ENCODE peak calls at places on chromosomes 6 and 20, in nine cellular contexts. One of them, this sample, is unnamed.

GRCh38 chr20:57882451-57883161 is 172.8 kb upstream of the PMEPA1 start:
- DNase-seq in iPS-NIHi11: no peak
- DNase-seq in HCT116: no peak
- DNase-seq in mesendoderm: peak
- DNase-seq in activated naive CD4-positive, alpha-beta T cell treated with anti-CD3 and anti-CD28 coated beads, Interleukin-2, amount 10 ng/mL, durations not matched to agents 7 days and 5 days: no peak
- DNase-seq in NAMALWA: no peak
- DNase-seq in stimulated activated CD4-positive, alpha-beta T cell treated with anti-CD3 and anti-CD28 coated beads, Interleukin-2, amount 100 ng/mL, for 48 hours: no peak
- DNase-seq in activated T-cell treated with anti-CD3 and anti-CD28 coated beads, Interleukin-2, amount 50 U/mL, for 4 hours: no peak
- DNase-seq in CD8-positive, alpha-beta T cell: no peak
- DNase-seq in this sample: no peak

GRCh38 chr20:62929051-62929538 is 2.8 kb upstream of the DIDO1 start:
- DNase-seq in iPS-NIHi11: peak
- DNase-seq in HCT116: no peak
- DNase-seq in mesendoderm: peak
- DNase-seq in activated naive CD4-positive, alpha-beta T cell treated with anti-CD3 and anti-CD28 coated beads, Interleukin-2, amount 10 ng/mL, durations not matched to agents 7 days and 5 days: peak
- DNase-seq in NAMALWA: no peak
- DNase-seq in stimulated activated CD4-positive, alpha-beta T cell treated with anti-CD3 and anti-CD28 coated beads, Interleukin-2, amount 100 ng/mL, for 48 hours: no peak
- DNase-seq in activated T-cell treated with anti-CD3 and anti-CD28 coated beads, Interleukin-2, amount 50 U/mL, for 4 hours: peak
- DNase-seq in CD8-positive, alpha-beta T cell: peak
- DNase-seq in this sample: no peak

GRCh38 chr20:62252342-62252966 is 14.1 kb downstream of the OSBPL2 start:
- DNase-seq in iPS-NIHi11: no peak
- DNase-seq in HCT116: no peak
- DNase-seq in mesendoderm: no peak
- DNase-seq in activated naive CD4-positive, alpha-beta T cell treated with anti-CD3 and anti-CD28 coated beads, Interleukin-2, amount 10 ng/mL, durations not matched to agents 7 days and 5 days: no peak
- DNase-seq in NAMALWA: no peak
- DNase-seq in stimulated activated CD4-positive, alpha-beta T cell treated with anti-CD3 and anti-CD28 coated beads, Interleukin-2, amount 100 ng/mL, for 48 hours: no peak
- DNase-seq in activated T-cell treated with anti-CD3 and anti-CD28 coated beads, Interleukin-2, amount 50 U/mL, for 4 hours: no peak
- DNase-seq in CD8-positive, alpha-beta T cell: no peak
- DNase-seq in this sample: no peak

GRCh38 chr6:106156863-106157262 is 70.7 kb downstream of the PRDM1 start:
- DNase-seq in iPS-NIHi11: no peak
- DNase-seq in HCT116: no peak
- DNase-seq in mesendoderm: no peak
- DNase-seq in activated naive CD4-positive, alpha-beta T cell treated with anti-CD3 and anti-CD28 coated beads, Interleukin-2, amount 10 ng/mL, durations not matched to agents 7 days and 5 days: no peak
- DNase-seq in NAMALWA: no peak
- DNase-seq in stimulated activated CD4-positive, alpha-beta T cell treated with anti-CD3 and anti-CD28 coated beads, Interleukin-2, amount 100 ng/mL, for 48 hours: no peak
- DNase-seq in activated T-cell treated with anti-CD3 and anti-CD28 coated beads, Interleukin-2, amount 50 U/mL, for 4 hours: no peak
- DNase-seq in CD8-positive, alpha-beta T cell: no peak
- DNase-seq in this sample: no peak

GRCh38 chr6:38099211-38099610 is 279.7 kb downstream of the ZFAND3 start:
- DNase-seq in iPS-NIHi11: no peak
- DNase-seq in HCT116: no peak
- DNase-seq in mesendoderm: no peak
- DNase-seq in activated naive CD4-positive, alpha-beta T cell treated with anti-CD3 and anti-CD28 coated beads, Interleukin-2, amount 10 ng/mL, durations not matched to agents 7 days and 5 days: no peak
- DNase-seq in NAMALWA: no peak
- DNase-seq in stimulated activated CD4-positive, alpha-beta T cell treated with anti-CD3 and anti-CD28 coated beads, Interleukin-2, amount 100 ng/mL, for 48 hours: no peak
- DNase-seq in activated T-cell treated with anti-CD3 and anti-CD28 coated beads, Interleukin-2, amount 50 U/mL, for 4 hours: no peak
- DNase-seq in CD8-positive, alpha-beta T cell: no peak
- DNase-seq in this sample: no peak

GRCh38 chr6:1812034-1812433 is 202.3 kb downstream of the FOXC1 start:
- DNase-seq in iPS-NIHi11: no peak
- DNase-seq in HCT116: no peak
- DNase-seq in mesendoderm: no peak
- DNase-seq in activated naive CD4-positive, alpha-beta T cell treated with anti-CD3 and anti-CD28 coated beads, Interleukin-2, amount 10 ng/mL, durations not matched to agents 7 days and 5 days: no peak
- DNase-seq in NAMALWA: no peak
- DNase-seq in stimulated activated CD4-positive, alpha-beta T cell treated with anti-CD3 and anti-CD28 coated beads, Interleukin-2, amount 100 ng/mL, for 48 hours: no peak
- DNase-seq in activated T-cell treated with anti-CD3 and anti-CD28 coated beads, Interleukin-2, amount 50 U/mL, for 4 hours: no peak
- DNase-seq in CD8-positive, alpha-beta T cell: no peak
- DNase-seq in this sample: no peak

GRCh38 chr6:6749791-6750434 is 161.4 kb downstream of the LY86 start:
- DNase-seq in iPS-NIHi11: peak
- DNase-seq in HCT116: peak
- DNase-seq in mesendoderm: peak
- DNase-seq in activated naive CD4-positive, alpha-beta T cell treated with anti-CD3 and anti-CD28 coated beads, Interleukin-2, amount 10 ng/mL, durations not matched to agents 7 days and 5 days: peak
- DNase-seq in NAMALWA: no peak
- DNase-seq in stimulated activated CD4-positive, alpha-beta T cell treated with anti-CD3 and anti-CD28 coated beads, Interleukin-2, amount 100 ng/mL, for 48 hours: peak
- DNase-seq in activated T-cell treated with anti-CD3 and anti-CD28 coated beads, Interleukin-2, amount 50 U/mL, for 4 hours: peak
- DNase-seq in CD8-positive, alpha-beta T cell: no peak
- DNase-seq in this sample: no peak

GRCh38 chr6:20875369-20875963 is 341.2 kb downstream of the CDKAL1 start:
- DNase-seq in iPS-NIHi11: no peak
- DNase-seq in HCT116: no peak
- DNase-seq in mesendoderm: no peak
- DNase-seq in activated naive CD4-positive, alpha-beta T cell treated with anti-CD3 and anti-CD28 coated beads, Interleukin-2, amount 10 ng/mL, durations not matched to agents 7 days and 5 days: no peak
- DNase-seq in NAMALWA: peak
- DNase-seq in stimulated activated CD4-positive, alpha-beta T cell treated with anti-CD3 and anti-CD28 coated beads, Interleukin-2, amount 100 ng/mL, for 48 hours: no peak
- DNase-seq in activated T-cell treated with anti-CD3 and anti-CD28 coated beads, Interleukin-2, amount 50 U/mL, for 4 hours: no peak
- DNase-seq in CD8-positive, alpha-beta T cell: no peak
- DNase-seq in this sample: no peak

GRCh38 chr6:31907158-31907813 is 5.4 kb upstream of the ZBTB12 start:
- DNase-seq in iPS-NIHi11: no peak
- DNase-seq in HCT116: no peak
- DNase-seq in mesendoderm: no peak
- DNase-seq in activated naive CD4-positive, alpha-beta T cell treated with anti-CD3 and anti-CD28 coated beads, Interleukin-2, amount 10 ng/mL, durations not matched to agents 7 days and 5 days: no peak
- DNase-seq in NAMALWA: peak
- DNase-seq in stimulated activated CD4-positive, alpha-beta T cell treated with anti-CD3 and anti-CD28 coated beads, Interleukin-2, amount 100 ng/mL, for 48 hours: no peak
- DNase-seq in activated T-cell treated with anti-CD3 and anti-CD28 coated beads, Interleukin-2, amount 50 U/mL, for 4 hours: no peak
- DNase-seq in CD8-positive, alpha-beta T cell: no peak
- DNase-seq in this sample: no peak

GRCh38 chr20:10708342-10709185 is 34.8 kb upstream of the JAG1 start:
- DNase-seq in iPS-NIHi11: no peak
- DNase-seq in HCT116: no peak
- DNase-seq in mesendoderm: no peak
- DNase-seq in activated naive CD4-positive, alpha-beta T cell treated with anti-CD3 and anti-CD28 coated beads, Interleukin-2, amount 10 ng/mL, durations not matched to agents 7 days and 5 days: no peak
- DNase-seq in NAMALWA: no peak
- DNase-seq in stimulated activated CD4-positive, alpha-beta T cell treated with anti-CD3 and anti-CD28 coated beads, Interleukin-2, amount 100 ng/mL, for 48 hours: no peak
- DNase-seq in activated T-cell treated with anti-CD3 and anti-CD28 coated beads, Interleukin-2, amount 50 U/mL, for 4 hours: no peak
- DNase-seq in CD8-positive, alpha-beta T cell: no peak
- DNase-seq in this sample: no peak

GRCh38 chr6:149317656-149318571 is at the start of gene TAB2:
- DNase-seq in iPS-NIHi11: peak
- DNase-seq in HCT116: no peak
- DNase-seq in mesendoderm: peak
- DNase-seq in activated naive CD4-positive, alpha-beta T cell treated with anti-CD3 and anti-CD28 coated beads, Interleukin-2, amount 10 ng/mL, durations not matched to agents 7 days and 5 days: peak
- DNase-seq in NAMALWA: peak
- DNase-seq in stimulated activated CD4-positive, alpha-beta T cell treated with anti-CD3 and anti-CD28 coated beads, Interleukin-2, amount 100 ng/mL, for 48 hours: peak
- DNase-seq in activated T-cell treated with anti-CD3 and anti-CD28 coated beads, Interleukin-2, amount 50 U/mL, for 4 hours: peak
- DNase-seq in CD8-positive, alpha-beta T cell: peak
- DNase-seq in this sample: no peak

GRCh38 chr20:51284161-51284560 is 258.4 kb downstream of the NFATC2 start:
- DNase-seq in iPS-NIHi11: no peak
- DNase-seq in HCT116: no peak
- DNase-seq in mesendoderm: no peak
- DNase-seq in activated naive CD4-positive, alpha-beta T cell treated with anti-CD3 and anti-CD28 coated beads, Interleukin-2, amount 10 ng/mL, durations not matched to agents 7 days and 5 days: no peak
- DNase-seq in NAMALWA: no peak
- DNase-seq in stimulated activated CD4-positive, alpha-beta T cell treated with anti-CD3 and anti-CD28 coated beads, Interleukin-2, amount 100 ng/mL, for 48 hours: no peak
- DNase-seq in activated T-cell treated with anti-CD3 and anti-CD28 coated beads, Interleukin-2, amount 50 U/mL, for 4 hours: no peak
- DNase-seq in CD8-positive, alpha-beta T cell: no peak
- DNase-seq in this sample: no peak

GRCh38 chr6:147950623-147950987 is 392.0 kb upstream of the SASH1 start:
- DNase-seq in iPS-NIHi11: no peak
- DNase-seq in HCT116: no peak
- DNase-seq in mesendoderm: no peak
- DNase-seq in activated naive CD4-positive, alpha-beta T cell treated with anti-CD3 and anti-CD28 coated beads, Interleukin-2, amount 10 ng/mL, durations not matched to agents 7 days and 5 days: no peak
- DNase-seq in NAMALWA: no peak
- DNase-seq in stimulated activated CD4-positive, alpha-beta T cell treated with anti-CD3 and anti-CD28 coated beads, Interleukin-2, amount 100 ng/mL, for 48 hours: no peak
- DNase-seq in activated T-cell treated with anti-CD3 and anti-CD28 coated beads, Interleukin-2, amount 50 U/mL, for 4 hours: no peak
- DNase-seq in CD8-positive, alpha-beta T cell: no peak
- DNase-seq in this sample: no peak

GRCh38 chr20:20303320-20303719 is 64.6 kb upstream of the INSM1 start:
- DNase-seq in iPS-NIHi11: no peak
- DNase-seq in HCT116: no peak
- DNase-seq in mesendoderm: no peak
- DNase-seq in activated naive CD4-positive, alpha-beta T cell treated with anti-CD3 and anti-CD28 coated beads, Interleukin-2, amount 10 ng/mL, durations not matched to agents 7 days and 5 days: no peak
- DNase-seq in NAMALWA: no peak
- DNase-seq in stimulated activated CD4-positive, alpha-beta T cell treated with anti-CD3 and anti-CD28 coated beads, Interleukin-2, amount 100 ng/mL, for 48 hours: no peak
- DNase-seq in activated T-cell treated with anti-CD3 and anti-CD28 coated beads, Interleukin-2, amount 50 U/mL, for 4 hours: no peak
- DNase-seq in CD8-positive, alpha-beta T cell: no peak
- DNase-seq in this sample: no peak

GRCh38 chr6:41939848-41940758 is 1.5 kb downstream of the CCND3 start:
- DNase-seq in iPS-NIHi11: no peak
- DNase-seq in HCT116: no peak
- DNase-seq in mesendoderm: peak
- DNase-seq in activated naive CD4-positive, alpha-beta T cell treated with anti-CD3 and anti-CD28 coated beads, Interleukin-2, amount 10 ng/mL, durations not matched to agents 7 days and 5 days: peak
- DNase-seq in NAMALWA: peak
- DNase-seq in stimulated activated CD4-positive, alpha-beta T cell treated with anti-CD3 and anti-CD28 coated beads, Interleukin-2, amount 100 ng/mL, for 48 hours: no peak
- DNase-seq in activated T-cell treated with anti-CD3 and anti-CD28 coated beads, Interleukin-2, amount 50 U/mL, for 4 hours: peak
- DNase-seq in CD8-positive, alpha-beta T cell: no peak
- DNase-seq in this sample: no peak

This sample was measured in cerebellar cortex.